ENCODE peak calls at places on chromosomes 4 and X, in four cellular contexts. E is transverse colon; K is activated CD8-positive, alpha-beta memory T cell treated with anti-CD3 and anti-CD28 coated beads for 4 hours; F is head of caudate nucleus. H is an unnamed sample.

GRCh38 chr4:114384629-114385028 is 214.0 kb upstream of the UGT8 start:
- DNase-seq in E (no peak), K (no peak), F (no peak), H (no peak)

GRCh38 chr4:10015140-10015753 is 6.0 kb downstream of the SLC2A9 start:
- DNase-seq in E (peak), K (no peak), F (peak), H (no peak)

GRCh38 chr4:139978692-139979091 is 175.3 kb downstream of the MAML3 start:
- DNase-seq in K (no peak), F (no peak), E (no peak), H (no peak)

GRCh38 chrX:133350751-133351150 is 64.5 kb downstream of the GPC4 start:
- DNase-seq in K (no peak), E (peak), F (no peak), H (no peak)

GRCh38 chr4:101871962-101872676 is 81.6 kb downstream of the BANK1 start:
- DNase-seq in F (no peak), K (no peak), E (no peak), H (no peak)

GRCh38 chr4:138053601-138054322 is 188.4 kb downstream of the SLC7A11 start:
- DNase-seq in K (no peak), F (no peak), E (no peak), H (peak)

GRCh38 chrX:9291666-9292065 is 173.2 kb upstream of the TBL1X start:
- DNase-seq in K (no peak), F (no peak), E (no peak), H (no peak)

GRCh38 chr4:84936123-84936522 is 30.4 kb downstream of the WDFY3 start:
- DNase-seq in E (no peak), F (no peak), K (no peak), H (no peak)